ENCODE peak calls at places on chromosome 10, in nine cellular contexts. A is CD4-positive, alpha-beta T cell; X is AG09309; S is HFF-Myc; B is BE2C; L is cardiac fibroblast; N is A549; K is neural crest cell; Y is ovary. T is an unnamed sample.

GRCh38 chr10:112775892-112776679 is 174.0 kb upstream of the TCF7L2 start:
- DNase-seq in A (no peak), X (no peak), S (no peak), B (peak), L (no peak), N (no peak), K (no peak), Y (no peak), T (no peak)

GRCh38 chr10:59876695-59877094 is 29.7 kb downstream of the CCDC6 start:
- DNase-seq in A (no peak), X (no peak), S (no peak), B (no peak), L (no peak), N (no peak), K (no peak), Y (no peak), T (no peak)

GRCh38 chr10:121076760-121077159 is 225.6 kb downstream of the WDR11 start:
- DNase-seq in A (no peak), X (no peak), S (no peak), B (no peak), L (no peak), N (no peak), K (no peak), Y (no peak), T (no peak)

GRCh38 chr10:116889066-116889465 is 39.8 kb downstream of the ENO4 start:
- DNase-seq in A (no peak), X (no peak), S (no peak), B (no peak), L (no peak), N (no peak), K (no peak), Y (no peak), T (no peak)

GRCh38 chr10:4532467-4532866 is 293.5 kb upstream of the AKR1E2 start:
- DNase-seq in A (no peak), X (peak), S (no peak), B (no peak), L (peak), N (no peak), K (no peak), Y (no peak), T (no peak)

GRCh38 chr10:113297226-113297625 is 255.6 kb upstream of the HABP2 start:
- DNase-seq in A (no peak), X (peak), S (no peak), B (no peak), L (peak), N (peak), K (no peak), Y (no peak), T (no peak)

GRCh38 chr10:130141878-130142277 is 5.7 kb downstream of the GLRX3 start:
- DNase-seq in A (no peak), X (no peak), S (no peak), B (no peak), L (no peak), N (no peak), K (no peak), Y (no peak), T (no peak)

GRCh38 chr10:11204355-11204879 is 186.7 kb downstream of the CELF2 start:
- DNase-seq in A (no peak), X (no peak), S (no peak), B (no peak), L (no peak), N (no peak), K (no peak), Y (no peak), T (no peak)

GRCh38 chr10:116796910-116797513 is 52.3 kb upstream of the ENO4 start:
- DNase-seq in A (peak), X (peak), S (peak), B (peak), L (peak), N (peak), K (peak), Y (peak), T (peak)

GRCh38 chr10:62384057-62384446 is 9.9 kb downstream of the ZNF365 start:
- DNase-seq in A (no peak), X (peak), S (peak), B (no peak), L (peak), N (peak), K (no peak), Y (no peak), T (no peak)
- TF ChIP-seq CTCF in A (no peak), X (no peak), S (no peak), B (no peak), L (no peak), N (no peak), K (no peak), Y (no peak), T (no peak)

GRCh38 chr10:48497965-48498770 is 106.7 kb downstream of the ARHGAP22 start:
- DNase-seq in A (no peak), X (no peak), S (no peak), B (no peak), L (no peak), N (no peak), K (no peak), Y (no peak), T (no peak)
- TF ChIP-seq CTCF in A (no peak), X (no peak), S (no peak), B (no peak), L (no peak), N (no peak), K (no peak), Y (no peak), T (no peak)

DNA sequence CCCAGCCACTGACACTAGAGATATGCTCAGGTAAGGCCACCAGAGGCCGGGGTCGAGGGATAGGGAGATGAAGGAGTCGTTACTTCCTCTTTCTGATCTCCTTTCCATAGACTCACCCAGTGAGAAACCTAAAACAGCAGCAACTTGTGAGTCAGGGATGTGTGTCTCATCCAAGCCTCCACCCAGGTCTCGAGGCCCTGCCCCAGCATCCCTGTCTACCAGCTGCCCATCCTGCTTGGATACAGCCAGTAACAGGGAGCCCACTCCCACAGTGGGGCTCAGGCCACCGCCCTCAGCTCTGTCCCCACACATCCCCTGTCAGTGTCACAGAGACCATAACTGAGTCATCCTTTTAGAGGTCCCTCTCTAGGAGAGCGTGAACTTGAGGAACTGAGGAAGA is 49.6 kb upstream of the CHST15 start:
- DNase-seq in A (no peak), X (no peak), S (no peak), B (no peak), L (no peak), N (no peak), K (no peak), Y (no peak), T (no peak)
- TF ChIP-seq CTCF in A (no peak), X (no peak), S (no peak), B (no peak), L (no peak), N (no peak), K (no peak), Y (no peak), T (no peak)

DNA sequence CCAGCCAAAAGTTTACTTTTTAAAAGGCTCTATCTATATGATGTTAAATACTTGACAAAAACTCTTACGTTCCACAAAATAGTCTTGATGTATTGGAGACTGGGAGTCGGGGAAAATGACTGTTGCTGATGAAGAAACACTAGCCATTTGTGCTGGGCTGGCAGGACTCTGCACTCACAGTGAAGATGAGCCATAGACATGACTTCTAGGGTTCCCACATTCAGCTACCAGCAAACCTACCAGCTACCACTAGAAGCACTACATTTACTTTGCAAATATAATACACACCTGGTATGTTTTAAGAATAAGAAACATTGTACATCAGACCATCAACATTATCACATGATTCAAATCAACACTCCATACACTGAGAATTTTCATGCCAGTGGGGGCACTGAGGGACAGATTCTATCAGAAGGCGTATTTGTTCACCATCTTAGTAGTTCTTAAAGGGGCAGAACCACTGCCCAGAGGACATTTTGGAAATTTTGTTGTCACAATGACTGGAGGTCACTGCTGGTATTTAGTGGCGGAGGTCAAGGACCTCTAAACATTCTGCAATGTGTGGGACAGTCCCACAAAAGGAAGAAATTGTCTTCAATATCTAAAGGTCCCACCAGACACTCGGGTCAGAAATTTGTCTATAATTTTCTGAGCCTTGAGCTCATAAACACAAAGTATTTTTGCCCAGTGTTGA is 52.3 kb downstream of the PARD3 start:
- DNase-seq in A (no peak), X (no peak), S (no peak), B (no peak), L (no peak), N (no peak), K (no peak), Y (no peak), T (no peak)
- TF ChIP-seq CTCF in A (no peak), X (no peak), S (no peak), B (no peak), L (no peak), N (no peak), K (peak), Y (no peak), T (no peak)

T was measured in endothelial cell.